ENCODE peak calls at places on chromosome 1, in five cellular contexts. P is PC-3, C is heart left ventricle, A is WTC11, Q is spleen. O is an unnamed sample.
A peak's percentile ranks its signal among the peaks of the same experiment; 100 is the strongest.

GRCh38 chr1:11407301-11407994 is 71.5 kb upstream of the DISP3 start:
- DNase-seq in P (no peak), C (no peak), A (no peak), Q (peak; percentile 2), O (no peak)

GRCh38 chr1:24875257-24875656 is 54.8 kb downstream of the RUNX3 start:
- DNase-seq in P (no peak), C (no peak), A (no peak), Q (no peak), O (no peak)

GRCh38 chr1:206059354-206059915 is 6.5 kb downstream of the RHEX start:
- DNase-seq in P (no peak), C (no peak), A (no peak), Q (no peak), O (no peak)

GRCh38 chr1:202200112-202200548 is 6.5 kb downstream of the LGR6 start:
- DNase-seq in P (peak; percentile 81), C (no peak), A (no peak), Q (no peak), O (no peak)

GRCh38 chr1:201676061-201676644 is 137.2 kb downstream of the NAV1 start:
- DNase-seq in P (no peak), C (no peak), A (peak; percentile 50), Q (no peak), O (no peak)

GRCh38 chr1:116983112-116983511 is 18.4 kb upstream of the CD101 start:
- DNase-seq in P (no peak), C (no peak), A (no peak), Q (no peak), O (no peak)

GRCh38 chr1:188499690-188500089 is 1670.9 kb downstream of the PLA2G4A start:
- DNase-seq in P (no peak), C (no peak), A (no peak), Q (no peak), O (no peak)

GRCh38 chr1:210626341-210626740 is 297.6 kb downstream of the HHAT start:
- DNase-seq in P (no peak), C (peak; percentile 43), A (no peak), Q (no peak), O (no peak)

GRCh38 chr1:78176448-78176847 is 130.7 kb downstream of the GIPC2 start:
- DNase-seq in P (peak; percentile 90), C (peak; percentile 36), A (no peak), Q (no peak), O (no peak)

GRCh38 chr1:171988243-171988642 is 146.9 kb downstream of the DNM3 start:
- DNase-seq in P (peak; percentile 52), C (no peak), A (no peak), Q (no peak), O (no peak)

GRCh38 chr1:207202480-207202879 is 98.4 kb downstream of the C4BPA start:
- DNase-seq in P (no peak), C (no peak), A (no peak), Q (no peak), O (no peak)

GRCh38 chr1:79323240-79324025 is 316.9 kb upstream of the ADGRL4 start:
- DNase-seq in P (peak; percentile 95), C (no peak), A (no peak), Q (no peak), O (no peak)

GRCh38 chr1:89065077-89065868 is at the start of gene GBP1:
- DNase-seq in P (peak; percentile 29), C (no peak), A (no peak), Q (no peak), O (no peak)

GRCh38 chr1:95195046-95195445 is 39.0 kb upstream of the RWDD3 start:
- DNase-seq in P (no peak), C (no peak), A (no peak), Q (no peak), O (no peak)

GRCh38 chr1:237004116-237004515 is at the start of gene MT1HL1:
- DNase-seq in P (no peak), C (no peak), A (no peak), Q (no peak), O (no peak)

GRCh38 chr1:89939059-89939570 is 55.8 kb upstream of the ZNF326 start:
- DNase-seq in P (no peak), C (no peak), A (no peak), Q (no peak), O (no peak)

GRCh38 chr1:22163578-22163977 is 20.7 kb upstream of the WNT4 start:
- DNase-seq in P (no peak), C (no peak), A (no peak), Q (no peak), O (no peak)

GRCh38 chr1:1553821-1554494 is 13.5 kb upstream of the TMEM240 start:
- DNase-seq in P (no peak), C (no peak), A (no peak), Q (no peak), O (no peak)

GRCh38 chr1:226638001-226638601 is 89.5 kb downstream of the STUM start:
- DNase-seq in P (no peak), C (peak; percentile 43), A (no peak), Q (peak; percentile 71), O (no peak)

GRCh38 chr1:219782311-219782710 is 146.0 kb downstream of the SLC30A10 start:
- DNase-seq in P (no peak), C (no peak), A (no peak), Q (no peak), O (no peak)

DNA sequence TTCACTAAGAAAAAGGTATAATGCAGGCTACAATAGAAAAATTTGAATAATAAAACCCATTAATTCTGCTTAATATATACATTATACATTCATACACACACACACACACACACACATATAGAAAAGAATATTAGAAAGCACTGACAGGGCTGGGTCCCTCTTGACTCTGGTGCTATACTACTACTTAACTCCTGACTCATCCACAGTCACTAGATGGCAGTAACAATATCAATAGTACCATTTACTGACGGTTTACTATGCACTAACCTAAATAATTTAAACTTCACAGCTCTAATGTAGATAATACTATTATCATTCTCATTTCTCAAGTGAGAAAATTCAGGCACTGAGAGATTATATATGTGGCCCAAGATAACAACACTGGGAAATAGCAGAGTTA is 87.5 kb downstream of the COP1 start:
- DNase-seq in P (peak; percentile 33), C (no peak), A (no peak), Q (no peak), O (no peak)
- TF ChIP-seq CTCF in P (peak; percentile 58), C (no peak), A (no peak), Q (no peak), O (no peak)

GRCh38 chr1:47469910-47470309 is 32.1 kb downstream of the FOXD2 start:
- DNase-seq in P (no peak), C (no peak), A (no peak), Q (no peak), O (no peak)
- TF ChIP-seq CTCF in P (no peak), C (no peak), A (no peak), Q (no peak), O (no peak)

DNA sequence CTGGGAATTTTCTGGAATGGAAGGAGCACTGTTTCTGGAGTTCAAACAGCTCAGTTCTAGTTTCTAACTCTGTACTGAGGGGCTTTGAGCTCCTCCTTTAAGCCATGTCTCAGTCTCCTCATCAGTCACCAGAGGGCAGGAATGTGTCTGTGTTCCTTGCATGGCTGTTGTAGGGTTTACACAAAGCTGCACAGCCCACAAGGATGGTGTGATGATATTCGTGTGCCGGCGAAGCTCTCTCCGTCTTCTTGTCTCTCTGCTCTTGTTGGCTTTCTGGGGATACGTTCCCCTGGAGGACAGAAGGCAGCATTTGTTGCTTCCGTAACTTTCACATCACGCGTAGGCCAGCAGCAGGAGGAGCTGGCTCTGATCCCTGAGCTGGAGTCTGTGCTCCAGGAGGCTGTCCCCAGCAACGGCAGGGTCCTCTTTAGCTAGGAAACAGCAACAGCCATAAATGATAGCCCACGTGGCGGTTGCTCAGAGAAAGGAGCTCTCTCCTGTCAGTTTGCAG is 189.3 kb upstream of the VAMP3 start:
- DNase-seq in P (no peak), C (peak; percentile 29), A (no peak), Q (peak; percentile 30), O (no peak)
- TF ChIP-seq CTCF in P (no peak), C (no peak), A (no peak), Q (no peak), O (no peak)

GRCh38 chr1:192488058-192488457 is 87.5 kb upstream of the RGS1 start:
- DNase-seq in P (peak; percentile 16), C (no peak), A (no peak), Q (no peak), O (no peak)
- TF ChIP-seq CTCF in P (peak; percentile 18), C (no peak), A (peak; percentile 39), Q (no peak), O (peak; percentile 58)

GRCh38 chr1:68321084-68321685 is 88.9 kb upstream of the WLS start:
- DNase-seq in P (peak; percentile 77), C (peak; percentile 67), A (peak; percentile 73), Q (peak; percentile 78), O (peak; percentile 68)
- TF ChIP-seq CTCF in P (peak; percentile 92), C (peak; percentile 66), A (no peak), Q (no peak), O (no peak)

DNA sequence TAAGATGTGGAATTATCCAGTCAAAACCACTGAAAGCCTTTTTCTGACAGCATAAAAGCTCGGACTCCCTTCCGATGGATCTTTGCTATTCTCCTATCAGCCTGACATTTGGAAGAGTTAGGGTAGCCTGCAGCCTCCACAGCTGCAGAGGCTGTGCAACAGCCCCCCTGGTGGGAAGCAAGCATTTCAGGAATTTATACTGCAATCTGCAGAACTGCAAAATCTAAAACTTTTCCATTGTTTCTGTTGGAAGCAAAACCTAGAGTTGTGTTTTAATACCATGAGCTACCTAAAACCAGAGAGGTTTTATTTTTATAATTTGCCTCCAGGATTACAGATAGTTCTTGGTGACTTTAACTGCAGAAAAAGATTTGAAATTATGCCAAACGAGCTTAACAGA is 64.5 kb downstream of the PRDM2 start:
- DNase-seq in P (no peak), C (no peak), A (peak; percentile 61), Q (no peak), O (no peak)
- TF ChIP-seq CTCF in P (no peak), C (no peak), A (no peak), Q (no peak), O (no peak)

DNA sequence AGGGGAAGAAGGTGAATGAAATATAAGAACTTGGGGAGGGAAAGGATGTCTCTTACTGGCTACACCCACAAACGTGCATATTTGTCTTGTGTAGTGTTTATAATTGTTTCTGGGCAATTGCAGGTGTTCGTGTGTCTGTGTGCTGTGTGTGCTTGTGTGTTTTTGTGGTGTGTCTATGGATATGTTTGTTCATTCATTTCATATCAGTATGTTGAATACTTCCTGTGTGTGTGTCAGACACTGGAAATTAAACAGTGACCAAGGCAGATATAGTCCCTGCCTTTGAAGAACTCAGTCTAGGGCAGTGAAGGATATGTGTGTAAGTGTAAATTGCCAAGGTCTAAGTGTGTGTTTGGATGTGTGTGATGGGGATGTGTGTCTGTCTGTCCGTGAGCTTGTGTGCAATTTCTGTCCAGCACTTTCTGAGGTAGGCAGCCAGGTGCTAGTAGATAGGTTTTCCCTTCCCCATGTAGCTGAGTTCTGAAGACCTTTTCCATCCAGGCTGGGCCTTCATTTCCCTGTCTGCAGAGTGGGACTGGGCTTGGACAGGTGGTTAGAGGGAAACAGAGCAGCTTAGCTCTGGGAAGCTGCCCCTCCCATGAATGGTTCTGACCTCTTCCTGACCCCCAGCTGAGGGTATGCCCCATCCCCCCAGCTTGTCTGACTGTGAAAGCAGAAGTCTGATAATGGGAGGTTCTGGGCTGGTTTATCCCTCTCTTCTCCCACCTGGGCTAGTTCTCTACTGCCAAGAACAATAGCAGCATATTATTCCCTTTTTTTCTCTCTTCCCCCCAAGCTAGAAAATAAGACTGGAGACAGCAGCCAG is 3.8 kb downstream of the AGO1 start:
- DNase-seq in P (no peak), C (no peak), A (peak; percentile 32), Q (no peak), O (no peak)
- TF ChIP-seq CTCF in P (no peak), C (no peak), A (no peak), Q (no peak), O (no peak)